ENCODE peak calls at places on chromosomes 11 and 22, in seven cellular contexts. Q, L, Z, T, B, R and C are unnamed samples.

GRCh38 chr11:7060828-7061227 is 28.0 kb upstream of the RBMXL2 start:
- DNase-seq in Q (no peak), T (no peak), R (no peak), L (no peak), Z (peak), B (peak), C (peak)

GRCh38 chr11:75133976-75134375 is 16.9 kb upstream of the SLCO2B1 start:
- DNase-seq in T (no peak), L (no peak), Q (no peak), B (no peak), Z (no peak), R (no peak), C (no peak)

GRCh38 chr11:19766206-19766605 is 53.6 kb downstream of the NAV2 start:
- DNase-seq in R (no peak), B (peak), Q (no peak), L (no peak), T (no peak), Z (peak), C (no peak)

GRCh38 chr11:93537767-93538261 is 5.4 kb downstream of the SMCO4 start:
- DNase-seq in B (no peak), Q (no peak), L (peak), T (no peak), Z (no peak), R (no peak), C (peak)

GRCh38 chr22:40237788-40238424 is 60.2 kb downstream of the TNRC6B start:
- DNase-seq in Q (no peak), L (no peak), R (no peak), B (peak), T (no peak), Z (no peak), C (no peak)

GRCh38 chr11:85827768-85828639 is 17.1 kb upstream of the SYTL2 start:
- DNase-seq in B (peak), R (no peak), T (no peak), Z (peak), L (no peak), Q (no peak), C (peak)

GRCh38 chr11:63641727-63642126 is 27.5 kb upstream of the PLAAT3 start:
- DNase-seq in T (no peak), B (peak), R (no peak), Z (peak), L (no peak), Q (no peak), C (no peak)

GRCh38 chr11:133082453-133082781 is 449.9 kb downstream of the OPCML start:
- DNase-seq in T (no peak), L (peak), Z (no peak), B (peak), R (no peak), Q (no peak), C (no peak)

GRCh38 chr11:46381046-46381835 is at the start of gene MDK:
- DNase-seq in L (peak), B (peak), T (peak), R (no peak), Z (no peak), Q (no peak), C (no peak)

GRCh38 chr11:116895053-116895757 is 57.8 kb upstream of the APOA1 start:
- DNase-seq in L (no peak), B (no peak), Q (no peak), R (no peak), Z (no peak), T (no peak), C (no peak)